ENCODE peak calls at places on chromosomes 13 and 19, in seven cellular contexts. U is GM12892, I is K562, M is GM12878, E is SK-N-SH, C is H1, H is HepG2. B is an unnamed sample.

GRCh38 chr19:14102102-14102696 is 11.6 kb upstream of the SAMD1 start:
- DNase-seq in I (no peak), C (no peak), U (no peak), H (no peak), E (no peak), M (no peak), B (no peak)

GRCh38 chr19:15583346-15583745 is 31.7 kb upstream of the CYP4F8 start:
- DNase-seq in M (no peak), C (no peak), U (no peak), I (no peak), E (no peak), H (no peak), B (no peak)

GRCh38 chr19:58261968-58262921 is 16.5 kb upstream of the ZNF8 start:
- DNase-seq in I (no peak), U (no peak), M (no peak), H (no peak), C (no peak), E (no peak), B (no peak)

GRCh38 chr13:79910869-79911540 is 429.9 kb downstream of the SPRY2 start:
- DNase-seq in U (no peak), E (no peak), I (no peak), M (no peak), C (no peak), H (no peak), B (no peak)

GRCh38 chr19:13978721-13979191 is 26.4 kb downstream of the DCAF15 start:
- DNase-seq in H (no peak), U (no peak), M (no peak), E (no peak), C (no peak), I (peak; percentile 67), B (no peak)

GRCh38 chr13:75407473-75407872 is 74.5 kb downstream of the TBC1D4 start:
- DNase-seq in E (no peak), C (no peak), H (no peak), U (no peak), M (no peak), I (no peak), B (no peak)

GRCh38 chr19:48896191-48896720 is 2.3 kb downstream of the TULP2 start:
- DNase-seq in C (peak; percentile 96), I (peak; percentile 94), H (no peak), U (peak; percentile 82), M (no peak), E (peak; percentile 90), B (no peak)

GRCh38 chr13:52707375-52707774 is 32.2 kb downstream of the CNMD start:
- DNase-seq in U (no peak), H (no peak), M (no peak), C (no peak), I (no peak), E (peak; percentile 32), B (no peak)

GRCh38 chr19:17091758-17092333 is 16.3 kb downstream of the MYO9B start:
- DNase-seq in M (no peak), I (peak; percentile 38), E (no peak), U (no peak), H (no peak), C (no peak), B (peak; percentile 61)

GRCh38 chr13:101661839-101662238 is 209.4 kb downstream of the ITGBL1 start:
- DNase-seq in M (no peak), E (no peak), H (no peak), I (no peak), U (no peak), C (no peak), B (no peak)

GRCh38 chr13:29539866-29540265 is 55.6 kb downstream of the SLC7A1 start:
- DNase-seq in U (no peak), E (no peak), C (no peak), I (no peak), M (no peak), H (no peak), B (no peak)

GRCh38 chr19:34480491-34480890 is 1.1 kb upstream of the WTIP start:
- DNase-seq in M (no peak), I (no peak), E (no peak), U (no peak), H (no peak), C (peak; percentile 53), B (no peak)

GRCh38 chr13:113122571-113123225 is at the start of gene F10:
- DNase-seq in I (peak; percentile 64), E (peak; percentile 96), U (no peak), C (peak; percentile 68), H (peak; percentile 95), M (no peak), B (no peak)

GRCh38 chr19:2665103-2665502 is 37.4 kb downstream of the GNG7 start:
- DNase-seq in H (no peak), U (no peak), I (no peak), M (no peak), C (no peak), E (no peak), B (no peak)

GRCh38 chr13:21610687-21611086 is 6.7 kb upstream of the MICU2 start:
- DNase-seq in M (no peak), U (no peak), E (no peak), I (no peak), C (no peak), H (no peak), B (no peak)

GRCh38 chr19:12331211-12331941 is 2.1 kb downstream of the ZNF563 start:
- DNase-seq in U (peak; percentile 41), H (peak; percentile 96), I (no peak), M (peak; percentile 82), E (no peak), C (no peak), B (peak; percentile 49)

GRCh38 chr13:25733061-25733491 is 318.7 kb downstream of the SHISA2 start:
- DNase-seq in U (no peak), C (no peak), M (no peak), E (no peak), H (no peak), I (no peak), B (no peak)

GRCh38 chr19:46015961-46016425 is 6.9 kb downstream of the PGLYRP1 start:
- DNase-seq in E (peak; percentile 61), I (no peak), M (no peak), C (peak; percentile 64), H (no peak), U (no peak), B (no peak)
- TF ChIP-seq TAF1 in E (no peak), I (no peak), M (no peak), C (no peak), H (no peak), U (no peak), B (no peak)

GRCh38 chr13:99977334-99977911 is 4.2 kb upstream of the ZIC2 start:
- DNase-seq in I (no peak), E (peak; percentile 11), U (no peak), H (peak; percentile 30), C (peak; percentile 43), M (no peak), B (no peak)
- TF ChIP-seq TAF1 in I (no peak), E (no peak), U (no peak), H (no peak), C (no peak), M (no peak), B (no peak)

GRCh38 chr13:42041684-42042035 is 6.8 kb upstream of the DGKH start:
- DNase-seq in E (peak; percentile 75), H (no peak), U (peak; percentile 28), C (peak; percentile 71), M (peak; percentile 36), I (peak; percentile 10), B (peak; percentile 28)
- TF ChIP-seq TAF1 in E (no peak), H (no peak), U (no peak), C (peak; percentile 1), M (peak; percentile 27), I (no peak), B (no peak)

DNA sequence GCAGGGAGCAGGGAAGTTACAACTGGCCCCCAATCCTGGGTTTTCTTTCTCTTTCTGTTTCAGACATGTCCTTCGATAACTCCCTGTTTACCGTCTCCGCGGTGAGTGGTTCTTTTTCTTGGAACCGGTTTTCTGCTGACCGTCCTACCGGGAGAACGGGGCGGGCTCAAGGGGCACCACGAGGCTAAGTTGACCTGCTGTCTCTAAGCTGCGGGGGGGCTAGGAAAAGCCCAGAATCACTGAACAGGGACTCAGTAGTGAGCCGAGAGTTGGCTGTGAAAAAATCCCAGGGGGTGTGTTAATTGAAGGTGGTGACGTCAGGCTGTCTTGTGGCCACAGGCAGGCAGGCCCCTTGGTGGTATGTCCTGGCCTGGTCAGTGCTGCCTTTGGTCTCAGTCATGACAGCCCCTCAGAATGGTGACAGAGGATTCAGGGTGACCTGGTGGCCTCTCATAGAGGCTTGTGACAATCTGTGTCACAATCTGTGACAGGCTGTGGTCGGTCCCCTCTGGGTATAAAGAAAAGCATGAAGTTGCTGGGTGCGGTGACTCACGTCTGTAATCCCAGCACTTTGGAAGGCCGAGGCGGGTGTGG is 8.1 kb upstream of the CARM1 start:
- DNase-seq in U (no peak), E (no peak), H (peak; percentile 56), C (no peak), M (no peak), I (peak; percentile 19), B (no peak)
- TF ChIP-seq TAF1 in U (no peak), E (no peak), H (no peak), C (no peak), M (no peak), I (no peak), B (no peak)

GRCh38 chr19:335486-336066 is 9.0 kb downstream of the MIER2 start:
- DNase-seq in I (no peak), E (no peak), C (no peak), H (no peak), M (no peak), U (no peak), B (no peak)

GRCh38 chr19:335072-335471 is 9.5 kb downstream of the MIER2 start:
- DNase-seq in I (no peak), C (no peak), E (no peak), U (no peak), M (no peak), H (no peak), B (no peak)

GRCh38 chr19:336067-336614 is 8.5 kb downstream of the MIER2 start:
- DNase-seq in E (no peak), M (no peak), H (no peak), U (no peak), C (no peak), I (no peak), B (no peak)

GRCh38 chr19:330503-330902 is 14.1 kb downstream of the MIER2 start:
- DNase-seq in I (no peak), U (no peak), C (no peak), H (no peak), M (no peak), E (no peak), B (no peak)

GRCh38 chr19:334296-335071 is 10.1 kb downstream of the MIER2 start:
- DNase-seq in C (no peak), I (no peak), H (no peak), U (no peak), E (no peak), M (no peak), B (no peak)
- TF ChIP-seq TAF1 in C (no peak), I (no peak), H (no peak), U (no peak), E (no peak), M (no peak), B (no peak)

B was measured in GM12891.